ENCODE peak calls at places on chromosomes 16 and 17, in ten cellular contexts. T is NCI-H748 treated with DMSO at 0.1 percent for 48 hours; Z is progenitor cell of endocrine pancreas; S is DMS79; I is NCI-H1105 treated with DMSO at 0.1 percent for 48 hours; L is heart right ventricle; M is T-helper 2 cell; K is germinal center; Q is GM10248; J is activated CD4-positive, alpha-beta T cell treated with anti-CD3 and anti-CD28 coated beads, Interleukin-2, amount 10 ng/mL, durations not matched to agents 7 days and 5 days. F is an unnamed sample.

GRCh38 chr17:44235583-44235936 is 16.1 kb upstream of the UBTF start:
- DNase-seq in I (no peak), L (no peak), T (no peak), Q (no peak), Z (no peak), S (no peak), M (no peak), J (no peak), K (no peak), F (no peak)

GRCh38 chr17:64694207-64694606 is 32.1 kb upstream of the SMURF2 start:
- DNase-seq in I (no peak), Q (no peak), Z (no peak), S (peak), M (no peak), K (no peak), T (no peak), J (no peak), L (peak), F (no peak)

GRCh38 chr17:40511136-40511535 is 9.7 kb upstream of the TNS4 start:
- DNase-seq in Z (no peak), K (no peak), L (no peak), J (no peak), Q (no peak), M (no peak), I (no peak), T (no peak), S (no peak), F (no peak)

GRCh38 chr16:74654536-74654935 is 12.1 kb downstream of the RFWD3 start:
- DNase-seq in M (no peak), Z (no peak), L (no peak), K (no peak), T (no peak), S (no peak), I (no peak), J (no peak), Q (no peak), F (no peak)

GRCh38 chr17:81346908-81347349 is 48.3 kb upstream of the BAHCC1 start:
- DNase-seq in S (no peak), I (no peak), L (no peak), T (no peak), Z (no peak), J (no peak), K (no peak), Q (no peak), M (no peak), F (no peak)

GRCh38 chr17:73620414-73620813 is 23.8 kb downstream of the SDK2 start:
- DNase-seq in K (no peak), S (no peak), I (no peak), L (no peak), J (no peak), T (no peak), M (no peak), Z (no peak), Q (no peak), F (no peak)

GRCh38 chr16:3317315-3317999 is 12.2 kb downstream of the ZNF75A start:
- DNase-seq in Q (no peak), Z (no peak), I (no peak), M (no peak), S (no peak), L (no peak), K (no peak), J (no peak), T (no peak), F (no peak)

GRCh38 chr16:51409001-51409675 is 258.1 kb upstream of the SALL1 start:
- DNase-seq in T (no peak), J (no peak), Z (no peak), S (no peak), I (no peak), M (no peak), Q (no peak), L (no peak), K (no peak), F (no peak)

GRCh38 chr17:74945543-74945942 is 9.8 kb downstream of the OTOP3 start:
- DNase-seq in Q (peak), M (no peak), S (no peak), I (no peak), Z (no peak), T (no peak), K (no peak), J (no peak), L (no peak), F (peak)

F was measured in GM06990.